ENCODE peak calls at places on chromosomes 5 and 9, in six cellular contexts. O is adipocyte; A is naive thymus-derived CD4-positive, alpha-beta T cell; B is left ventricle myocardium inferior; X is adrenal gland; Q is CD8-positive, alpha-beta memory T cell. K is an unnamed sample.

GRCh38 chr5:14861123-14861757 is 10.3 kb downstream of the ANKH start:
- DNase-seq in O (no peak), Q (no peak), B (no peak), X (no peak), A (no peak), K (no peak)

GRCh38 chr9:135608999-135609317 is 30.4 kb downstream of the GLT6D1 start:
- DNase-seq in X (no peak), Q (no peak), O (no peak), B (no peak), A (no peak), K (no peak)

GRCh38 chr5:109191153-109191558 is 218.6 kb downstream of the PJA2 start:
- DNase-seq in A (no peak), B (no peak), O (peak; percentile 71), X (peak; percentile 73), Q (no peak), K (no peak)

GRCh38 chr5:139453683-139454567 is 8.6 kb downstream of the ECSCR start:
- DNase-seq in O (no peak), Q (peak; percentile 61), B (no peak), A (no peak), X (no peak), K (no peak)

GRCh38 chr9:125511780-125512179 is 195.2 kb downstream of the MAPKAP1 start:
- DNase-seq in B (no peak), O (no peak), A (no peak), X (no peak), Q (no peak), K (no peak)

GRCh38 chr5:143014017-143014651 is 244.0 kb downstream of the ARHGAP26 start:
- DNase-seq in B (peak; percentile 29), X (peak; percentile 32), A (no peak), Q (no peak), O (no peak), K (peak; percentile 62)

GRCh38 chr5:60633336-60633735 is 66.6 kb downstream of the DEPDC1B start:
- DNase-seq in X (no peak), Q (no peak), B (no peak), O (peak; percentile 63), A (no peak), K (no peak)

GRCh38 chr5:98784411-98784810 is 10.9 kb downstream of the RGMB start:
- DNase-seq in O (peak; percentile 81), A (no peak), Q (no peak), B (no peak), X (no peak), K (no peak)

GRCh38 chr9:116358251-116358650 is 204.7 kb downstream of the PAPPA start:
- DNase-seq in A (no peak), O (no peak), B (no peak), Q (no peak), X (no peak), K (no peak)

GRCh38 chr5:59164041-59164830 is 581.4 kb downstream of the RAB3C start:
- DNase-seq in B (no peak), X (no peak), Q (no peak), O (peak; percentile 53), A (no peak), K (no peak)

GRCh38 chr5:60595183-60595582 is 104.8 kb downstream of the DEPDC1B start:
- DNase-seq in B (no peak), A (no peak), Q (no peak), O (no peak), X (no peak), K (no peak)

GRCh38 chr5:74400067-74400466 is 240.5 kb downstream of the ENC1 start:
- DNase-seq in B (no peak), A (no peak), Q (no peak), O (no peak), X (peak; percentile 53), K (peak; percentile 45)

GRCh38 chr9:127122176-127123151 is at the start of gene ANGPTL2:
- DNase-seq in B (peak; percentile 92), A (no peak), Q (no peak), X (peak; percentile 92), O (peak; percentile 98), K (peak; percentile 96)

GRCh38 chr5:138033275-138033808 is 463 bp upstream of the FAM13B start:
- DNase-seq in B (no peak), A (no peak), O (peak; percentile 42), Q (no peak), X (no peak), K (no peak)

GRCh38 chr9:14104501-14104900 is 209.4 kb downstream of the NFIB start:
- DNase-seq in Q (no peak), X (no peak), A (no peak), O (no peak), B (no peak), K (no peak)

GRCh38 chr5:57221049-57221568 is 47.2 kb downstream of the GPBP1 start:
- DNase-seq in Q (peak; percentile 58), X (no peak), O (peak; percentile 84), A (peak; percentile 79), B (no peak), K (no peak)

GRCh38 chr5:124696898-124697297 is 49.5 kb downstream of the ZNF608 start:
- DNase-seq in B (no peak), O (no peak), A (no peak), Q (no peak), X (no peak), K (no peak)

GRCh38 chr9:4009006-4009511 is 290.8 kb downstream of the GLIS3 start:
- DNase-seq in X (no peak), B (no peak), A (no peak), Q (no peak), O (no peak), K (no peak)

GRCh38 chr5:123367739-123368138 is 55.5 kb downstream of the CEP120 start:
- DNase-seq in O (peak; percentile 64), B (no peak), X (no peak), A (no peak), Q (no peak), K (no peak)

GRCh38 chr5:150057511-150057910 is 28.8 kb downstream of the CSF1R start:
- DNase-seq in A (no peak), O (no peak), X (no peak), B (no peak), Q (no peak), K (no peak)

GRCh38 chr5:1748271-1748670 is 51.4 kb downstream of the MRPL36 start:
- DNase-seq in B (no peak), Q (no peak), A (no peak), X (no peak), O (no peak), K (no peak)

GRCh38 chr5:86837610-86838009 is 219.9 kb downstream of the COX7C start:
- DNase-seq in B (no peak), X (no peak), O (no peak), Q (no peak), A (no peak), K (no peak)

GRCh38 chr9:14373726-14374125 is 59.8 kb upstream of the NFIB start:
- DNase-seq in X (no peak), B (no peak), O (peak; percentile 59), A (no peak), Q (no peak), K (no peak)

GRCh38 chr5:28576022-28576421 is 1537.6 kb upstream of the CDH9 start:
- DNase-seq in X (no peak), A (no peak), O (peak; percentile 6), B (no peak), Q (no peak), K (no peak)

GRCh38 chr9:70535546-70536323 is 121.3 kb upstream of the KLF9 start:
- DNase-seq in Q (no peak), A (no peak), O (no peak), B (no peak), X (no peak), K (no peak)

GRCh38 chr9:116480700-116481099 is 206.4 kb upstream of the TRIM32 start:
- DNase-seq in X (no peak), A (no peak), B (no peak), Q (no peak), O (no peak), K (no peak)

GRCh38 chr5:135377751-135378680 is 21.0 kb downstream of the MACROH2A1 start:
- DNase-seq in Q (no peak), A (no peak), B (no peak), O (peak; percentile 66), X (no peak), K (no peak)
- H3K4me1 ChIP-seq in Q (peaks cover 12% of the 10 kb centered on the region), A (no peaks in the 10 kb centered on the region), B (peaks cover 92% of the 10 kb centered on the region), O (peaks cover 60% of the 10 kb centered on the region), X (peaks cover 8% of the 10 kb centered on the region), K (peaks cover 29% of the 10 kb centered on the region)

GRCh38 chr5:141882594-141883183 is 4.5 kb upstream of the PCDH1 start:
- DNase-seq in X (no peak), O (no peak), B (no peak), A (no peak), Q (no peak), K (no peak)

GRCh38 chr5:141883948-141884318 is 5.7 kb upstream of the PCDH1 start:
- DNase-seq in O (no peak), X (no peak), Q (no peak), A (no peak), B (no peak), K (no peak)

GRCh38 chr5:141881886-141882285 is 3.7 kb upstream of the PCDH1 start:
- DNase-seq in X (no peak), A (no peak), B (no peak), Q (no peak), O (no peak), K (no peak)

GRCh38 chr5:141880961-141881801 is 3.0 kb upstream of the PCDH1 start:
- DNase-seq in X (no peak), A (no peak), Q (no peak), O (no peak), B (peak; percentile 55), K (peak; percentile 49)

GRCh38 chr5:141883184-141883947 is 5.2 kb upstream of the PCDH1 start:
- DNase-seq in B (peak; percentile 56), A (no peak), Q (no peak), O (peak; percentile 66), X (peak; percentile 60), K (peak; percentile 85)
- H3K4me3 ChIP-seq in B (no peak overlapping the region), A (no peak overlapping the region), Q (no peak overlapping the region), O (no peak overlapping the region), X (no peak overlapping the region), K (no peak overlapping the region)

GRCh38 chr5:90947667-90948066 is 389.1 kb downstream of the ADGRV1 start:
- DNase-seq in O (no peak), Q (no peak), A (no peak), B (no peak), X (no peak), K (no peak)
- H3K9me3 ChIP-seq in O (no peaks in the 10 kb centered on the region), Q (no peaks in the 10 kb centered on the region), A (no peaks in the 10 kb centered on the region), B (no peaks in the 10 kb centered on the region), X (no peaks in the 10 kb centered on the region), K (no peaks in the 10 kb centered on the region)

GRCh38 chr9:137639303-137640051 is 20.7 kb downstream of the EHMT1 start:
- DNase-seq in Q (peak; percentile 13), A (peak; percentile 22), B (no peak), O (no peak), X (no peak), K (no peak)
- H3K4me1 ChIP-seq in Q (peaks cover 21% of the 10 kb centered on the region), A (peaks cover 10% of the 10 kb centered on the region), B (peaks cover 17% of the 10 kb centered on the region), O (peaks cover 13% of the 10 kb centered on the region), X (peaks cover 8% of the 10 kb centered on the region), K (no peaks in the 10 kb centered on the region)

GRCh38 chr5:176537608-176538504 is 654 bp upstream of the RNF44 start:
- DNase-seq in O (peak; percentile 100), Q (peak; percentile 98), B (peak; percentile 99), X (peak; percentile 100), A (peak; percentile 87), K (peak; percentile 99)

GRCh38 chr5:176536902-176537607 is at the start of gene RNF44:
- DNase-seq in A (peak; percentile 98), Q (peak; percentile 99), O (peak; percentile 98), X (peak; percentile 98), B (peak; percentile 98), K (peak; percentile 98)

GRCh38 chr5:176540476-176540899 is 3.3 kb upstream of the RNF44 start:
- DNase-seq in O (no peak), X (no peak), A (no peak), B (no peak), Q (no peak), K (no peak)

GRCh38 chr5:176538985-176539384 is 1.8 kb upstream of the RNF44 start:
- DNase-seq in O (no peak), A (no peak), Q (no peak), B (no peak), X (peak; percentile 66), K (no peak)

GRCh38 chr5:176538505-176538806 is 1.3 kb upstream of the RNF44 start:
- DNase-seq in O (no peak), Q (no peak), B (no peak), A (no peak), X (no peak), K (no peak)
- H3K4me3 ChIP-seq in O (no peak overlapping the region), Q (peak overlapping the region; percentile 60), B (peak overlapping the region; percentile 93), A (peak overlapping the region; percentile 54), X (no peak overlapping the region), K (no peak overlapping the region)

K was measured in right cardiac atrium.